ENCODE peak calls at places on chromosomes 1 and 21, in four cellular contexts. G is Peyer's patch, P is KBM-7, I is fibroblast of mammary gland. L is an unnamed sample.

GRCh38 chr1:196317535-196318522 is 290.4 kb downstream of the KCNT2 start:
- DNase-seq in I (peak), G (no peak), P (peak), L (peak)

GRCh38 chr1:161054232-161054631 is 8.5 kb upstream of the USF1 start:
- DNase-seq in I (no peak), G (no peak), P (no peak), L (no peak)

GRCh38 chr1:55823521-55824296 is 608.5 kb upstream of the USP24 start:
- DNase-seq in G (no peak), I (peak), P (no peak), L (no peak)

GRCh38 chr1:161884475-161884874 is 118.4 kb downstream of the ATF6 start:
- DNase-seq in I (peak), P (no peak), G (no peak), L (no peak)

GRCh38 chr21:36656138-36656537 is 42.8 kb upstream of the SIM2 start:
- DNase-seq in P (no peak), I (no peak), G (no peak), L (no peak)

GRCh38 chr1:8941906-8942305 is 3.8 kb upstream of the CA6 start:
- DNase-seq in P (no peak), G (no peak), I (peak), L (peak)

GRCh38 chr21:19607983-19608668 is 1204.5 kb upstream of the TMPRSS15 start:
- DNase-seq in G (no peak), P (peak), I (no peak), L (no peak)

GRCh38 chr1:14929547-14930223 is 223.9 kb upstream of the TMEM51 start:
- DNase-seq in G (no peak), I (peak), P (no peak), L (no peak)

GRCh38 chr1:100622037-100622436 is 84.1 kb downstream of the GPR88 start:
- DNase-seq in P (no peak), G (no peak), I (peak), L (peak)

GRCh38 chr1:24205701-24206464 is 18.8 kb upstream of the IFNLR1 start:
- DNase-seq in G (no peak), I (no peak), P (no peak), L (no peak)

GRCh38 chr1:224879404-224879803 is 50.1 kb upstream of the DNAH14 start:
- DNase-seq in I (peak), G (no peak), P (no peak), L (peak)

GRCh38 chr1:239572183-239572582 is 185.8 kb downstream of the CHRM3 start:
- DNase-seq in G (no peak), P (no peak), I (no peak), L (no peak)

GRCh38 chr1:198657550-198658064 is 18.8 kb downstream of the PTPRC start:
- DNase-seq in P (peak), G (no peak), I (peak), L (peak)